ENCODE peak calls at places on chromosomes 11 and 22, in five cellular contexts. F, A, Y, P and Q are unnamed samples.

GRCh38 chr22:46622081-46622521 is 1.9 kb downstream of the GRAMD4 start:
- DNase-seq in F (no peak), A (peak), Y (no peak), P (no peak), Q (no peak)

GRCh38 chr11:72561856-72562255 is 112.4 kb downstream of the PDE2A start:
- DNase-seq in F (no peak), A (no peak), Y (no peak), P (no peak), Q (no peak)

GRCh38 chr11:27770576-27770975 is 70.3 kb upstream of the BDNF start:
- DNase-seq in F (no peak), A (no peak), Y (no peak), P (no peak), Q (no peak)

GRCh38 chr11:116164843-116165242 is 607.9 kb downstream of the BUD13 start:
- DNase-seq in F (no peak), A (no peak), Y (no peak), P (no peak), Q (no peak)

GRCh38 chr11:72814831-72815618 is 814 bp downstream of the ATG16L2 start:
- DNase-seq in F (no peak), A (no peak), Y (peak), P (peak), Q (peak)

GRCh38 chr11:125463590-125464265 is 32.3 kb downstream of the FEZ1 start:
- DNase-seq in F (no peak), A (no peak), Y (no peak), P (no peak), Q (no peak)

GRCh38 chr11:119417726-119418540 is 5.0 kb downstream of the THY1 start:
- DNase-seq in F (peak), A (no peak), Y (peak), P (no peak), Q (peak)

GRCh38 chr11:64245797-64246623 is 733 bp downstream of the PPP1R14B start:
- DNase-seq in F (peak), A (peak), Y (peak), P (peak), Q (peak)

GRCh38 chr11:21909145-21909544 is 283.7 kb upstream of the ANO5 start:
- DNase-seq in F (no peak), A (no peak), Y (no peak), P (no peak), Q (no peak)

DNA sequence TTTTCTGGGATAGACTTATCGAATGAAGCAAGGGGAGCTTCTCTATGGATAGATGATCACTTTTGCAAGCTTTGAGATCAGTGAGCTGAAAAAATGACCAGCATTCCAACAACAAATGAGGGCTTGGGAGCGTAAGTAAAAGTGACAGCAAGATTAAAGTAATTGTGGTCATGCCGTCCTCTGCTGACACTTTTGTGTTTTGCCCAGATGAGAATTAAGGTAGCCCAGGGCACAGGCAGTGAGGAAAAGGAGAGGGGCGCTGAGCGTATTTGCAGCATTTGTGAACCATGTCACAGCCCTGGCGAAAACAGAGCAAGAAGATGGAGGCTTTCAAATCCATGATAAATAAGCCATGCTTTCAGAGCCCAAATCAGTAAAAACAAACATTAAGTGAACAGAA is 24.6 kb upstream of the TMA7B start:
- DNase-seq in F (no peak), A (no peak), Y (no peak), P (no peak), Q (no peak)
- TF ChIP-seq CTCF in F (no peak), A (no peak), Y (no peak), P (no peak), Q (no peak)

GRCh38 chr11:77188912-77189491 is 61.0 kb downstream of the MYO7A start:
- DNase-seq in F (no peak), A (peak), Y (no peak), P (peak), Q (no peak)
- TF ChIP-seq CTCF in F (no peak), A (no peak), Y (no peak), P (no peak), Q (no peak)

GRCh38 chr11:18731949-18732821 is 6.2 kb upstream of the IGSF22 start:
- DNase-seq in F (no peak), A (no peak), Y (peak), P (peak), Q (peak)
- TF ChIP-seq CTCF in F (peak), A (peak), Y (peak), P (peak), Q (peak)

DNA sequence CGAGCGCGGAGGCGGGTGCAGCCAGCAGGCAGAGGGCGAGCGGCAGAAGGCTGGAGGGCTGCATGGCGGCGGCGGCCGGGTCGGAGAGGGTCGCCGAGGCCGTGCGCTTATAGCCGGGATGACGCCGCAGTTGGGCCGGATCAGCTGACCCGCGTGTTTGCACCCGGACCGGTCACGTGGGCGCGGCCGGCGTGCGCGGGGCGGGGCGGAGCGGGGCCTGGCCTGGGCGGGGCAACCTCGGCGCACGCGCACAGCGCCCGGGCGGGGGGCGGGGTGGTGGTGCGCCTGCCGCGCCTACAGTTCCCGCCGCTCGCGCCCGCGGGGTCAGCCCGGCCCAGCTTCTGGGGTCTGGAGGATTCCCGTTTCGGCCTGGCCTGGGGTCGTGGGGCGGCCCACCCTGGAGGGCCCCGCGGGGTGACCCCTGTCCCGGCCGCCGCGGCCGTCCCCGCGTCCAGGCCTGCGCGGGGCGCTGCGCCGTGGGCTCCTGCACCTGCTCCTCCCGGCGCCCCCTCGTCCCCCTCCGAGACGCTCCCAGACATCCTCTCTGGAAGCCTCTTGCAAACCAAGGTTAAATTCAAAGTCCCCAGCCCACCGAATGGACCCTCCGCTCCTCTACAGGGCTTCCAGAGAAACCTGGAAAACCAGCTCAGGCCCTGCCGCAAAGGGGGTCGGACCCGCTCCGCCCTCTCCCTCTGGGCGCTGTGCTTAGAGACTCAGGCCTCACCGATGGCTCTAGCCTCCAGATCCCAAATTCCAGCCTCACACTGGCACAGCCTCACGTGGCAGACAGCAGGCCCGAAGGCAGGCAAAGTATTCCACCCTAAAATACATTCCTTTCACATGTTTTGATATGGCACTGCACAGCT is at the start of gene CTSD:
- DNase-seq in F (peak), A (peak), Y (peak), P (peak), Q (peak)
- TF ChIP-seq CTCF in F (no peak), A (no peak), Y (no peak), P (no peak), Q (peak)

GRCh38 chr22:18078329-18079041 is 695 bp downstream of the PEX26 start:
- DNase-seq in F (no peak), A (peak), Y (peak), P (peak), Q (no peak)
- TF ChIP-seq CTCF in F (no peak), A (no peak), Y (no peak), P (no peak), Q (peak)

GRCh38 chr11:77101043-77101537 is 1.6 kb upstream of the OMP start:
- DNase-seq in F (no peak), A (peak), Y (peak), P (no peak), Q (peak)
- TF ChIP-seq CTCF in F (no peak), A (peak), Y (peak), P (peak), Q (peak)